ENCODE peak calls at places on chromosomes 7 and 10, in seven cellular contexts. V is tibial artery, T is mammary epithelial cell, U is psoas muscle, B is astrocyte of the spinal cord, F is lower lobe of right lung, P is dorsolateral prefrontal cortex. W is an unnamed sample.
A peak's percentile ranks its signal among the peaks of the same experiment; 100 is the strongest.

GRCh38 chr10:24901686-24902399 is 50.6 kb downstream of the PRTFDC1 start:
- DNase-seq in V (no peak), T (peak; percentile 93), U (peak; percentile 32), B (peak; percentile 96), F (no peak), P (peak; percentile 58), W (peak; percentile 93)

GRCh38 chr7:29565186-29565540 is 1.5 kb downstream of the PRR15 start:
- DNase-seq in V (no peak), T (no peak), U (no peak), B (peak; percentile 45), F (no peak), P (no peak), W (no peak)

GRCh38 chr7:1320616-1321289 is 88.1 kb downstream of the UNCX start:
- DNase-seq in V (no peak), T (no peak), U (no peak), B (no peak), F (peak; percentile 30), P (no peak), W (no peak)

GRCh38 chr7:116809636-116810266 is 52.6 kb upstream of the CAPZA2 start:
- DNase-seq in V (no peak), T (peak; percentile 56), U (no peak), B (peak; percentile 73), F (no peak), P (no peak), W (peak; percentile 77)

GRCh38 chr10:49298990-49299815 is at the start of gene C10orf71:
- DNase-seq in V (no peak), T (no peak), U (peak; percentile 43), B (peak; percentile 9), F (no peak), P (no peak), W (no peak)

GRCh38 chr7:140062118-140062527 is 628 bp downstream of the PARP12 start:
- DNase-seq in V (no peak), T (peak; percentile 32), U (peak; percentile 39), B (peak; percentile 12), F (peak; percentile 67), P (no peak), W (peak; percentile 28)

GRCh38 chr10:71259815-71260501 is 47.6 kb downstream of the UNC5B start:
- DNase-seq in V (no peak), T (peak; percentile 23), U (no peak), B (no peak), F (no peak), P (no peak), W (peak; percentile 75)

GRCh38 chr7:35729061-35729783 is 34.3 kb upstream of the HERPUD2 start:
- DNase-seq in V (no peak), T (no peak), U (no peak), B (no peak), F (no peak), P (no peak), W (no peak)

GRCh38 chr7:67018940-67019339 is 22.3 kb downstream of the TYW1 start:
- DNase-seq in V (no peak), T (no peak), U (no peak), B (no peak), F (no peak), P (no peak), W (no peak)

GRCh38 chr10:122768033-122768745 is 68.5 kb upstream of the C10orf120 start:
- DNase-seq in V (no peak), T (peak; percentile 16), U (no peak), B (no peak), F (no peak), P (no peak), W (no peak)

GRCh38 chr7:15334524-15335269 is 227.1 kb downstream of the AGMO start:
- DNase-seq in V (no peak), T (no peak), U (no peak), B (no peak), F (no peak), P (no peak), W (no peak)

GRCh38 chr7:74656911-74657691 is 417 bp upstream of the GTF2I start:
- DNase-seq in V (peak; percentile 98), T (peak; percentile 93), U (peak; percentile 99), B (peak; percentile 98), F (peak; percentile 100), P (peak; percentile 97), W (peak; percentile 97)
- TF ChIP-seq CTCF in V (no peak), T (peak; percentile 22), U (peak; percentile 14), B (no peak), F (peak; percentile 24), P (peak; percentile 65), W (peak; percentile 5)

DNA sequence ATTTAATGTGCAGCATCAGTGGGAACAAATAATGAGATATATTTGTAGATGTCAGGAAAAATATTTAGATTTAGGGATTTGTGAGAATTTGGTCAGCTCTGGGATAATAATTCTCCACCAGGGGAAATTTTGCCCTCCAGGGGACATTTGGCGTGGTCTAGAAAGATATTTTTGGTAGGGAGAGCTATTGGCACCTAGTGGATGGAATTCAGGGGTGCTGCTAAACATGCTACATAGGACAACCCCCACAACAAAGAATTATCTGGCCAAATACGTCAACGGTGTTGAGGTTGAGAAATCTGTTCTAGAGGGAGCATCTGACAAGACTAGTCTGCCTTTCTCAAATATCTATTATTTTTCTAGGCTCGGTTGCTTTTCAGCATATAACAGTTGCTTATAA is 2.1 kb downstream of the ADK start:
- DNase-seq in V (no peak), T (peak; percentile 64), U (no peak), B (peak; percentile 25), F (no peak), P (no peak), W (peak; percentile 81)
- TF ChIP-seq CTCF in V (peak; percentile 47), T (peak; percentile 69), U (peak; percentile 50), B (peak; percentile 45), F (peak; percentile 34), P (no peak), W (peak; percentile 66)

GRCh38 chr7:134701272-134701671 is 54.6 kb downstream of the BPGM start:
- DNase-seq in V (no peak), T (no peak), U (no peak), B (no peak), F (no peak), P (no peak), W (peak; percentile 49)
- TF ChIP-seq CTCF in V (no peak), T (peak; percentile 41), U (peak; percentile 37), B (peak; percentile 58), F (peak; percentile 29), P (peak; percentile 67), W (peak; percentile 28)

DNA sequence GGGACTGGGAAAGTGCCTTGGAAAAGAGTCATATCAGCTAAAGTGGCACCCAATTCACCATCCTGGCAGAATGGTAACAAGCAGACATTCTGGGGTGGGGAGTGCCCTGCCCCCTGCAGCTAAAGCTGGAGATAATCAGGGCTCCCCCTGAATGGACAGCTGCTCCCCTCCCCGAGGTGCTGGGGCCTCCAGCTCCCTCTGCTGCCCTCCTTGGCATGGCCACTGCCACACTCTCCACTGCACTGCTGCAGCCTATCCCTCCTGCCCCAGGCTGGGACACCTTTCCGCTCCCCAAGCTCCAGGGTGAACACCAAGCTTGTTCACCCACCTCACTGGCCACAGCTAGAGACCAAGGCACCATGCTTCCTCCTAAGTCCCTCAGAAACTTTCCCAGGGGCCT is 9.8 kb upstream of the PARD3 start:
- DNase-seq in V (no peak), T (no peak), U (no peak), B (no peak), F (no peak), P (no peak), W (peak; percentile 20)
- TF ChIP-seq CTCF in V (no peak), T (no peak), U (peak; percentile 8), B (peak; percentile 42), F (no peak), P (no peak), W (no peak)

GRCh38 chr10:106387063-106387462 is 777.4 kb downstream of the SORCS1 start:
- DNase-seq in V (no peak), T (peak; percentile 69), U (no peak), B (no peak), F (no peak), P (no peak), W (peak; percentile 38)
- TF ChIP-seq CTCF in V (no peak), T (no peak), U (no peak), B (no peak), F (no peak), P (no peak), W (no peak)

GRCh38 chr10:101720606-101721230 is 25.7 kb upstream of the FBXW4 start:
- DNase-seq in V (no peak), T (no peak), U (no peak), B (no peak), F (no peak), P (no peak), W (no peak)
- TF ChIP-seq CTCF in V (no peak), T (no peak), U (no peak), B (no peak), F (no peak), P (no peak), W (no peak)

GRCh38 chr7:24723178-24723530 is 34.1 kb downstream of the GSDME start:
- DNase-seq in V (peak; percentile 28), T (no peak), U (no peak), B (no peak), F (no peak), P (no peak), W (no peak)
- TF ChIP-seq CTCF in V (no peak), T (no peak), U (no peak), B (no peak), F (no peak), P (no peak), W (no peak)

GRCh38 chr10:110190170-110190569 is 17.2 kb upstream of the MXI1 start:
- DNase-seq in V (no peak), T (peak; percentile 28), U (no peak), B (no peak), F (no peak), P (no peak), W (no peak)

DNA sequence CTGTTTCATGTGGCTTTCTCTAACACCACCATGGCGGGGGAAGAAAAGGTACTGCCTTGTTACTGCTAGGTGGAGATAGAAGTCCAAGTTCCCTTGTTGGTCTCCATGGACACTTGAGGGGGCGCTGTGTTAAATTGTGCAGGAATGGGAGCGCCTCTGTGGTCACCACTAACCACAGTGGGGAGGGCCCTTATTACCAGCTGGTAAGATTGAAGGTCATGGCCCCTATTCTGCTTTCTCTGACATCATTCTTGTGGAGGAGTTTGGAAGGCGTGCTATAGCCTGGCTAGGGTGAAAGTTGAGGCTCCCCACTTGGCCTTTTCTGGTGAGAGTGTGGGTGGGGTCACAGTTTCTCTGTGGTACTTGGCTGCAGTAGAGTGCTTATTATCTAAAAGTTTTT is 14.9 kb upstream of the MXI1 start:
- DNase-seq in V (no peak), T (no peak), U (no peak), B (no peak), F (no peak), P (no peak), W (no peak)
- TF ChIP-seq CTCF in V (no peak), T (no peak), U (no peak), B (no peak), F (no peak), P (no peak), W (no peak)